ENCODE peak calls at places on chromosome 5, in nine cellular contexts. O is WTC11; Z is PC-3; D is SHP77; Q is activated effector memory CD4-positive, alpha-beta T cell treated with Interleukin-2 at 50 U/mL for 16 hours; J is activated naive CD4-positive, alpha-beta T cell treated with anti-CD3 and anti-CD28 coated beads, Interleukin-2, amount 50 U/mL, for 16 hours; T is M059J; P is putamen; Y is left ventricle myocardium inferior. R is an unnamed sample.

GRCh38 chr5:124193371-124193789 is 553.1 kb downstream of the ZNF608 start:
- DNase-seq in P (no peak), D (no peak), Q (no peak), Y (no peak), J (no peak), O (no peak), Z (peak), T (no peak), R (no peak)

GRCh38 chr5:83362526-83362925 is 109.0 kb upstream of the VCAN start:
- DNase-seq in Z (no peak), D (no peak), P (no peak), T (no peak), J (no peak), O (no peak), Y (no peak), Q (no peak), R (no peak)

GRCh38 chr5:176533894-176534611 is 3.1 kb downstream of the RNF44 start:
- DNase-seq in Z (peak), J (no peak), Y (peak), P (no peak), D (no peak), O (no peak), T (no peak), Q (peak), R (peak)

GRCh38 chr5:140292212-140293040 is 10.5 kb downstream of the PFDN1 start:
- DNase-seq in Z (peak), J (no peak), D (no peak), Q (no peak), O (no peak), P (no peak), T (no peak), Y (no peak), R (no peak)

GRCh38 chr5:10729320-10730133 is 31.5 kb downstream of the DAP start:
- DNase-seq in Y (peak), Q (no peak), J (no peak), T (peak), O (no peak), Z (no peak), D (no peak), P (no peak), R (peak)

GRCh38 chr5:138274189-138274853 is at the start of gene GFRA3:
- DNase-seq in O (peak), Z (no peak), T (no peak), D (no peak), Q (no peak), Y (no peak), J (peak), P (no peak), R (no peak)

GRCh38 chr5:151125421-151125820 is 32.2 kb downstream of the ANXA6 start:
- DNase-seq in Z (no peak), Q (no peak), O (no peak), D (no peak), P (no peak), T (no peak), Y (no peak), J (peak), R (peak)

GRCh38 chr5:56984445-56984844 is 32.5 kb upstream of the MIER3 start:
- DNase-seq in Q (no peak), P (no peak), J (no peak), D (no peak), T (no peak), Z (no peak), Y (no peak), O (no peak), R (no peak)

GRCh38 chr5:173888473-173889135 is 455 bp downstream of the CPEB4 start:
- DNase-seq in J (no peak), Y (no peak), D (no peak), Z (peak), Q (no peak), P (no peak), T (peak), O (peak), R (peak)

GRCh38 chr5:138569759-138570158 is 5.4 kb downstream of the HSPA9 start:
- DNase-seq in Q (no peak), O (no peak), T (no peak), D (no peak), P (no peak), Y (no peak), Z (no peak), J (no peak), R (no peak)

GRCh38 chr5:83701886-83702285 is 18.8 kb downstream of the HAPLN1 start:
- DNase-seq in Z (peak), D (no peak), P (no peak), Y (no peak), Q (no peak), T (peak), J (no peak), O (no peak), R (no peak)

GRCh38 chr5:143093452-143094086 is 309.9 kb downstream of the NR3C1 start:
- DNase-seq in Q (no peak), O (no peak), T (no peak), D (no peak), Y (no peak), P (no peak), J (no peak), Z (no peak), R (no peak)

GRCh38 chr5:54307583-54307982 is 2.8 kb downstream of the ARL15 start:
- DNase-seq in D (no peak), Z (no peak), T (no peak), Y (no peak), P (no peak), Q (no peak), J (no peak), O (no peak), R (no peak)

GRCh38 chr5:125011419-125011818 is 265.0 kb upstream of the ZNF608 start:
- DNase-seq in T (no peak), Q (no peak), Z (peak), P (no peak), O (no peak), D (no peak), Y (no peak), J (no peak), R (no peak)

GRCh38 chr5:178074266-178074952 is 38.9 kb upstream of the N4BP3 start:
- DNase-seq in Z (no peak), J (no peak), T (no peak), P (no peak), D (no peak), Q (no peak), Y (no peak), O (no peak), R (no peak)

GRCh38 chr5:88686743-88687142 is 196.2 kb downstream of the MEF2C start:
- DNase-seq in Y (no peak), Z (no peak), Q (no peak), O (no peak), D (no peak), P (no peak), J (no peak), T (peak), R (no peak)

GRCh38 chr5:158463188-158463587 is 604.2 kb upstream of the CLINT1 start:
- DNase-seq in P (no peak), T (no peak), Q (no peak), Y (no peak), O (no peak), Z (peak), D (no peak), J (no peak), R (no peak)

GRCh38 chr5:10556331-10556807 is 7.5 kb upstream of the ANKRD33B start:
- DNase-seq in P (no peak), Z (peak), Y (no peak), Q (no peak), O (no peak), T (peak), D (no peak), J (no peak), R (no peak)

GRCh38 chr5:71651554-71651953 is 64.4 kb downstream of the MCCC2 start:
- DNase-seq in P (no peak), D (no peak), Z (no peak), Q (no peak), T (no peak), J (peak), O (no peak), Y (no peak), R (no peak)

GRCh38 chr5:180353963-180354574 is 933 bp upstream of the GFPT2 start:
- DNase-seq in Y (no peak), T (no peak), Z (no peak), P (no peak), Q (no peak), J (no peak), D (no peak), O (no peak), R (no peak)

GRCh38 chr5:14628346-14628745 is 36.2 kb upstream of the OTULIN start:
- DNase-seq in T (peak), Z (peak), J (peak), D (no peak), Q (peak), P (no peak), O (peak), Y (no peak), R (peak)

GRCh38 chr5:124606116-124606515 is 140.3 kb downstream of the ZNF608 start:
- DNase-seq in Y (no peak), Z (no peak), Q (no peak), T (no peak), O (no peak), P (no peak), D (no peak), J (no peak), R (no peak)

GRCh38 chr5:157823655-157824054 is 35.3 kb downstream of the CLINT1 start:
- DNase-seq in Q (no peak), Y (no peak), Z (no peak), O (no peak), D (no peak), T (no peak), P (no peak), J (no peak), R (no peak)

GRCh38 chr5:120452471-120452870 is 11.6 kb upstream of the PRR16 start:
- DNase-seq in D (no peak), J (no peak), Y (no peak), Z (no peak), O (no peak), P (no peak), T (no peak), Q (no peak), R (no peak)

GRCh38 chr5:125659316-125660071 is 763.7 kb upstream of the GRAMD2B start:
- DNase-seq in J (no peak), P (no peak), Z (no peak), Y (no peak), O (no peak), T (peak), Q (no peak), D (no peak), R (no peak)

GRCh38 chr5:171419663-171420428 is 399 bp downstream of the FGF18 start:
- DNase-seq in T (peak), J (peak), D (no peak), Z (no peak), O (peak), P (no peak), Q (no peak), Y (peak), R (no peak)

GRCh38 chr5:141100243-141100805 is at the start of gene PCDHB3:
- DNase-seq in O (peak), P (no peak), D (no peak), J (no peak), T (peak), Z (no peak), Q (no peak), Y (peak), R (peak)

GRCh38 chr5:132391247-132391646 is 21.7 kb downstream of the SLC22A5 start:
- DNase-seq in O (no peak), Y (no peak), J (no peak), Z (no peak), P (no peak), D (no peak), T (no peak), Q (no peak), R (no peak)

GRCh38 chr5:142000709-142001484 is 11.9 kb downstream of the GNPDA1 start:
- DNase-seq in Z (peak), T (peak), P (no peak), O (peak), Y (no peak), D (no peak), Q (no peak), J (no peak), R (no peak)

GRCh38 chr5:548256-548655 is 24.0 kb upstream of the SLC9A3 start:
- DNase-seq in Q (no peak), D (no peak), Y (peak), Z (no peak), P (no peak), O (peak), T (peak), J (peak), R (peak)